ENCODE peak calls at places on chromosomes 6 and 20, in nine cellular contexts. I is dorsolateral prefrontal cortex, O is right lobe of liver, Z is tibial artery, P is brain microvascular endothelial cell, E is GM06990, C is GM12864, G is fibroblast of the aortic adventitia, X is heart left ventricle. B is an unnamed sample.

GRCh38 chr20:50308513-50309279 is 118.1 kb downstream of the CEBPB start:
- DNase-seq in C (no peak), Z (peak; percentile 96), O (peak; percentile 97), G (peak; percentile 99), X (peak; percentile 91), P (peak; percentile 93), I (peak; percentile 72), E (no peak), B (peak; percentile 99)

GRCh38 chr6:75882734-75883133 is 133.7 kb downstream of the MYO6 start:
- DNase-seq in G (peak; percentile 35), C (no peak), Z (no peak), E (no peak), P (peak; percentile 88), I (no peak), O (no peak), X (no peak), B (peak; percentile 75)

GRCh38 chr6:64293298-64293697 is 657.7 kb downstream of the PHF3 start:
- DNase-seq in E (no peak), X (no peak), P (no peak), I (no peak), O (no peak), C (no peak), Z (no peak), G (no peak), B (peak; percentile 4)

GRCh38 chr6:70112686-70113570 is 190.0 kb downstream of the COL9A1 start:
- DNase-seq in X (no peak), E (no peak), Z (no peak), P (no peak), C (no peak), G (no peak), I (peak; percentile 41), O (no peak), B (no peak)

GRCh38 chr6:9252784-9253183 is 817.4 kb upstream of the SLC35B3 start:
- DNase-seq in G (no peak), I (no peak), O (no peak), E (no peak), C (no peak), P (no peak), X (no peak), Z (no peak), B (no peak)

GRCh38 chr6:8639928-8640649 is 204.7 kb upstream of the SLC35B3 start:
- DNase-seq in E (no peak), Z (no peak), I (no peak), O (no peak), G (no peak), C (no peak), P (no peak), X (no peak), B (no peak)

GRCh38 chr6:13466304-13467215 is 20.8 kb downstream of the GFOD1 start:
- DNase-seq in E (no peak), X (no peak), Z (no peak), G (no peak), P (no peak), I (no peak), C (no peak), O (no peak), B (no peak)

GRCh38 chr6:14046476-14047068 is 71.0 kb upstream of the CD83 start:
- DNase-seq in O (no peak), C (no peak), E (no peak), X (no peak), I (no peak), Z (no peak), G (peak; percentile 53), P (peak; percentile 44), B (peak; percentile 72)

GRCh38 chr6:73394577-73395354 is at the start of gene DDX43:
- DNase-seq in X (peak; percentile 53), C (no peak), Z (peak; percentile 69), E (peak; percentile 79), I (no peak), O (no peak), P (no peak), G (peak; percentile 8), B (peak; percentile 60)

GRCh38 chr6:166194885-166195860 is 27.5 kb upstream of the TBXT start:
- DNase-seq in G (no peak), E (no peak), O (no peak), Z (no peak), P (no peak), I (no peak), X (no peak), C (no peak), B (no peak)

GRCh38 chr6:1618305-1619105 is 8.8 kb downstream of the FOXC1 start:
- DNase-seq in C (no peak), P (no peak), X (no peak), Z (no peak), O (no peak), E (no peak), G (peak; percentile 63), I (no peak), B (no peak)

GRCh38 chr6:26554669-26555504 is 16.7 kb downstream of the HMGN4 start:
- DNase-seq in X (no peak), I (no peak), C (peak; percentile 81), Z (no peak), P (peak; percentile 75), G (peak; percentile 72), E (peak; percentile 69), O (no peak), B (peak; percentile 90)

GRCh38 chr6:108872001-108872974 is 24.1 kb downstream of the ARMC2 start:
- DNase-seq in G (no peak), O (no peak), I (peak; percentile 79), X (no peak), P (no peak), E (no peak), Z (no peak), C (no peak), B (no peak)

GRCh38 chr6:79040083-79040482 is 38.0 kb downstream of the PHIP start:
- DNase-seq in O (no peak), X (no peak), I (no peak), G (no peak), P (peak; percentile 73), E (peak; percentile 35), Z (no peak), C (no peak), B (peak; percentile 39)

GRCh38 chr20:6473197-6473596 is 294.3 kb upstream of the BMP2 start:
- DNase-seq in O (no peak), G (no peak), Z (no peak), E (no peak), C (no peak), I (no peak), X (no peak), P (peak; percentile 19), B (peak; percentile 85)

GRCh38 chr6:166775180-166775922 is 148.3 kb upstream of the RPS6KA2 start:
- DNase-seq in P (peak; percentile 47), X (peak; percentile 47), C (peak; percentile 41), O (no peak), G (peak; percentile 83), Z (peak; percentile 41), I (no peak), E (no peak), B (peak; percentile 83)

GRCh38 chr6:14606353-14606752 is 488.8 kb downstream of the CD83 start:
- DNase-seq in E (no peak), C (no peak), X (no peak), G (no peak), O (no peak), Z (no peak), P (no peak), I (no peak), B (no peak)

GRCh38 chr20:45959956-45960630 is 11.9 kb downstream of the ZNF335 start:
- DNase-seq in G (no peak), X (no peak), C (no peak), P (no peak), O (peak; percentile 27), Z (peak; percentile 9), E (no peak), I (no peak), B (no peak)

GRCh38 chr6:159939591-159940016 is 29.3 kb upstream of the IGF2R start:
- DNase-seq in E (no peak), G (peak; percentile 90), Z (peak; percentile 57), P (no peak), X (peak; percentile 70), I (no peak), O (no peak), C (no peak), B (no peak)

GRCh38 chr20:48047453-48047852 is 262.2 kb upstream of the SULF2 start:
- DNase-seq in O (no peak), G (no peak), Z (no peak), E (no peak), X (no peak), P (no peak), C (no peak), I (no peak), B (no peak)

GRCh38 chr6:88952065-88952704 is 11.2 kb downstream of the RNGTT start:
- DNase-seq in Z (no peak), C (no peak), X (no peak), P (peak; percentile 48), O (no peak), G (peak; percentile 13), E (no peak), I (no peak), B (peak; percentile 47)

GRCh38 chr6:34247481-34248197 is 1.2 kb downstream of the SMIM29 start:
- DNase-seq in E (peak; percentile 47), Z (no peak), C (no peak), G (peak; percentile 28), X (no peak), I (peak; percentile 38), O (no peak), P (no peak), B (no peak)

GRCh38 chr20:22312744-22313346 is 271.5 kb downstream of the FOXA2 start:
- DNase-seq in X (no peak), C (no peak), P (peak; percentile 22), I (no peak), G (peak; percentile 61), Z (no peak), O (no peak), E (no peak), B (peak; percentile 55)
- TF ChIP-seq CTCF in X (peak; percentile 66), C (peak; percentile 58), P (peak; percentile 66), I (peak; percentile 74), G (peak; percentile 71), Z (peak; percentile 32), O (peak; percentile 70), E (peak; percentile 64), B (peak; percentile 69)

GRCh38 chr6:136226674-136227377 is 23.3 kb downstream of the MTFR2 start:
- DNase-seq in O (no peak), E (no peak), P (no peak), G (peak; percentile 63), X (no peak), Z (no peak), C (no peak), I (no peak), B (no peak)
- H3K4me3 ChIP-seq in O (peak overlapping the region; percentile 22), E (no peak overlapping the region), P (no peak overlapping the region), G (no peak overlapping the region), X (peak overlapping the region; percentile 16), Z (peak overlapping the region; percentile 37), C (no peak overlapping the region), I (peak overlapping the region; percentile 30), B (no peak overlapping the region)

GRCh38 chr20:43536817-43537440 is 21.9 kb upstream of the SGK2 start:
- DNase-seq in C (no peak), X (no peak), Z (no peak), I (no peak), E (no peak), O (no peak), G (peak; percentile 14), P (peak; percentile 9), B (no peak)
- TF ChIP-seq CTCF in C (no peak), X (no peak), Z (no peak), I (no peak), E (no peak), O (no peak), G (no peak), P (no peak), B (no peak)

DNA sequence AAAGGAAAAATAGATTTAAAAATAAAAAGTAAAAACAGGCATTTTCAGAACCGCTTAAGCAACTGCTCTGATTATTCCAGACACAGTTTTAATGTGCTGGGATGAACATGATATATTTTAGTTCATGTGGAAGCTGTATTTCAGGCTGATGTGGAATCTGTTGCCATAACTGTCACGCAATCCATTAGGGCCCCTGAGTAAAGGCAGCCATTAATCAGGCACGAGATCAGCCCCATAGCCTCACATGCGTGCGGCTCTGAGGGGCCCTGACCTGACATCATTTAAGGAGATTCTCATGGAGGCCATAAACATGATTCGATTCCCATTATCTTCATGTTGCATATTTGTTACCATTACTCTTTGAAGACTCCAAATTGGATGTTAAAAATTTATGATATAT is 89.5 kb downstream of the SOBP start:
- DNase-seq in G (no peak), E (no peak), Z (no peak), O (no peak), P (no peak), C (no peak), I (no peak), X (no peak), B (no peak)
- H3K4me3 ChIP-seq in G (no peak overlapping the region), E (no peak overlapping the region), Z (no peak overlapping the region), O (no peak overlapping the region), P (no peak overlapping the region), C (no peak overlapping the region), I (no peak overlapping the region), X (no peak overlapping the region), B (no peak overlapping the region)